ENCODE peak calls at places on chromosomes 1 and 21, in seven cellular contexts. One of them, this sample, is unnamed.

GRCh38 chr1:54887665-54888071 is 673 bp upstream of the DHCR24 start:
- DNase-seq in vagina: no peak
- DNase-seq in body of pancreas: peak; percentile 35
- DNase-seq in fibroblast of lung: no peak
- DNase-seq in CD8-positive, alpha-beta T cell: no peak
- DNase-seq in NT2/D1: no peak
- DNase-seq in ovary: peak; percentile 22
- DNase-seq in this sample: peak; percentile 13

GRCh38 chr1:168190284-168190884 is 11.6 kb downstream of the TIPRL start:
- DNase-seq in NT2/D1: no peak
- DNase-seq in ovary: no peak
- DNase-seq in CD8-positive, alpha-beta T cell: no peak
- DNase-seq in vagina: no peak
- DNase-seq in body of pancreas: no peak
- DNase-seq in fibroblast of lung: no peak
- DNase-seq in this sample: no peak

GRCh38 chr1:224114787-224115175 is 870 bp downstream of the FBXO28 start:
- DNase-seq in fibroblast of lung: peak; percentile 3
- DNase-seq in NT2/D1: peak; percentile 13
- DNase-seq in CD8-positive, alpha-beta T cell: no peak
- DNase-seq in ovary: no peak
- DNase-seq in body of pancreas: no peak
- DNase-seq in vagina: no peak
- DNase-seq in this sample: no peak

GRCh38 chr1:94160811-94161210 is 39.9 kb upstream of the ABCA4 start:
- DNase-seq in ovary: no peak
- DNase-seq in body of pancreas: no peak
- DNase-seq in vagina: no peak
- DNase-seq in CD8-positive, alpha-beta T cell: no peak
- DNase-seq in NT2/D1: peak; percentile 58
- DNase-seq in fibroblast of lung: peak; percentile 85
- DNase-seq in this sample: peak; percentile 32

GRCh38 chr1:33390550-33390949 is 40.3 kb downstream of the PHC2 start:
- DNase-seq in ovary: no peak
- DNase-seq in CD8-positive, alpha-beta T cell: no peak
- DNase-seq in body of pancreas: no peak
- DNase-seq in vagina: no peak
- DNase-seq in fibroblast of lung: peak; percentile 88
- DNase-seq in NT2/D1: no peak
- DNase-seq in this sample: no peak

GRCh38 chr21:33212159-33212851 is 17.4 kb upstream of the IFNAR2 start:
- DNase-seq in vagina: no peak
- DNase-seq in NT2/D1: no peak
- DNase-seq in fibroblast of lung: peak; percentile 70
- DNase-seq in ovary: no peak
- DNase-seq in body of pancreas: no peak
- DNase-seq in CD8-positive, alpha-beta T cell: no peak
- DNase-seq in this sample: no peak

GRCh38 chr1:62508187-62508758 is 71.4 kb downstream of the USP1 start:
- DNase-seq in body of pancreas: no peak
- DNase-seq in CD8-positive, alpha-beta T cell: no peak
- DNase-seq in NT2/D1: peak; percentile 33
- DNase-seq in ovary: peak; percentile 22
- DNase-seq in fibroblast of lung: peak; percentile 42
- DNase-seq in vagina: no peak
- DNase-seq in this sample: peak; percentile 61

GRCh38 chr1:203871114-203871875 is 9.9 kb downstream of the SNRPE start:
- DNase-seq in ovary: no peak
- DNase-seq in CD8-positive, alpha-beta T cell: no peak
- DNase-seq in NT2/D1: peak; percentile 68
- DNase-seq in body of pancreas: peak; percentile 37
- DNase-seq in fibroblast of lung: peak; percentile 71
- DNase-seq in vagina: no peak
- DNase-seq in this sample: peak; percentile 86

GRCh38 chr1:115052454-115053083 is 22.9 kb downstream of the TSHB start:
- DNase-seq in ovary: peak; percentile 53
- DNase-seq in body of pancreas: peak; percentile 68
- DNase-seq in fibroblast of lung: peak; percentile 36
- DNase-seq in CD8-positive, alpha-beta T cell: peak; percentile 63
- DNase-seq in NT2/D1: peak; percentile 56
- DNase-seq in vagina: no peak
- DNase-seq in this sample: peak; percentile 76

GRCh38 chr1:55378582-55378981 is 163.4 kb upstream of the USP24 start:
- DNase-seq in ovary: peak; percentile 34
- DNase-seq in vagina: no peak
- DNase-seq in NT2/D1: peak; percentile 72
- DNase-seq in fibroblast of lung: peak; percentile 64
- DNase-seq in body of pancreas: peak; percentile 54
- DNase-seq in CD8-positive, alpha-beta T cell: no peak
- DNase-seq in this sample: peak; percentile 28

GRCh38 chr1:53669511-53670191 is 69.3 kb downstream of the GLIS1 start:
- DNase-seq in fibroblast of lung: peak; percentile 83
- DNase-seq in CD8-positive, alpha-beta T cell: no peak
- DNase-seq in vagina: no peak
- DNase-seq in NT2/D1: no peak
- DNase-seq in ovary: no peak
- DNase-seq in body of pancreas: no peak
- DNase-seq in this sample: no peak

DNA sequence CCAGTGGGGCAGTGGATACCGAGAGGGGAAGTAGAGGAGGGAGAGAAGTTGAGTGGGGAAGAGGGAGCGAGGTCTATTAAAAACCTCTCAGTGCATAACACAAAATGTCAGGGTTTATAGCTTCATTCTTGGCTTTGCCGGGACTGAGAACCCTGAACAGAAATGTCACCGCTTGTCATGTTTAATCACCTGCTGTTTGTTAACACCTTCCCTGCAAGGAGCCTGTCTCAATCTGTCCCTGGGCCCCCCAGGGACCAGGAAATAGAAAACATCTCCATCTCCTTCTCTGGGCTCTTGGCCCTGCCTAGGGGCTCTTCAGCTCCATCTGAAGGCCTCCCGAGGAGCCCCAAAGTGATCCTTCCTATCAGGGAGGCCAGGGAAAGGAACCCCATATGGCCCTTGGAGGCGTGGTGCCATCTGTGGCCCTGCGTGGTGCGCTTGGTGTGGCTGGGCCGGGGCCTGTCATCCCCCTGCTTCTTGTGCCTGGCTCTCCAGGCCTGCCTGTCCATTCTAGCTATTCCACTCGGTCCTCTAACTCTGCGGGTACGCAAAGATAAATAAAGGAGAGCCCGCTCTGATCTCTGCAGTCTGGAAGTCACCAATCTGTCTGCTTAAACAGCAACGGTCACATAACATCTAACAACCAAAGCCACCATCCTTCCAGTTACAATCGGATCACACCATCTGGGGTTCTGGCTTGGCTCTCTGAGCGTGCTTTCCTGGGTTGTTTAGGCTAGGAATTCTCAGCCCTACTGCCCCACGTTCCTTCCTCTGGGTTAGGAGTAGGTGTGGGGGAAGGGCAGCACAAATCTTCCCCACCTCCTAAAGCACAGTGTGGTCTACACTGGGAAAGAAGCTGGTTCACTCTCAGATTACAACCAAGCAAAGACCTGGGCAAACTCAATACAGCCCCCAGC is 113.7 kb downstream of the CASZ1 start:
- DNase-seq in fibroblast of lung: no peak
- DNase-seq in NT2/D1: no peak
- DNase-seq in ovary: no peak
- DNase-seq in body of pancreas: no peak
- DNase-seq in CD8-positive, alpha-beta T cell: no peak
- DNase-seq in vagina: no peak
- DNase-seq in this sample: no peak
- H3K4me1 ChIP-seq in fibroblast of lung: no peaks in the 10 kb centered on the region
- H3K4me1 ChIP-seq in NT2/D1: peaks cover 26% of the 10 kb centered on the region
- H3K4me1 ChIP-seq in ovary: peaks cover 27% of the 10 kb centered on the region
- H3K4me1 ChIP-seq in body of pancreas: peaks cover 90% of the 10 kb centered on the region
- H3K4me1 ChIP-seq in CD8-positive, alpha-beta T cell: no peaks in the 10 kb centered on the region
- H3K4me1 ChIP-seq in vagina: peaks cover 77% of the 10 kb centered on the region
- H3K4me1 ChIP-seq in this sample: peaks cover 29% of the 10 kb centered on the region

DNA sequence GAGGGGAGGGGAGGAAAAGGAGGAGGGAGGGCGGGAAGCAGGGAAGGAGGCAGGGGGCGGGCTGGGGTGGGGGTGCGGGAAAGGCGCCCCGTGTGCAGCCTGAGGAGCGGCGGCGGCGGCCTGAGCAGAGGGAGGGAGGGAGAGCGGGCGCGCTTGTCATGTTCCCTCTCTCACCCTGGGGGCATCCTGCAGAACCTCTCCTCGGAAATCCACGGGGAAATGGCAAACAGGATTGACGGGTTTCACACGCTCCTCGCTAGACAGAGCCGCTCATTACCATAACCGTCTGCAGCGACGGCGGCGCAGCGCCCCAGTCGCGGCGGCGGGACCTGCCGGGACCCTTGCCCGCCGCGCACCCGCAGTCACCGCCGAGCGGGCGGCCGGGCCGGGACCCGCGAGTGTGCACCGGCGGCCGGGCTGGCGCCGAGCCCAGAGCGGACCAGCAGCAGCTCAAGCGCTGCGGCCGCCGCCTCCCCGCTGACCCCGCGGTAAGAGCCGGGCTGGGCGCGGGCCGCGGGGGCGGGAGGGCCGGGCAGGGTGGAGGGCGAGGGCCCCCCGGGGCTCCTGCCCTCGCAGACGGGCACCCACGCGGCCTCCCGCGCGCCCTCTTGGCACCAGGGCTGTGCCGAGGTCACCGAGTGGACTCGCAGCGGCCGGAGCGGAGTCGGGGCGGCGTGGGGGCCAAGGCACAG is at the start of gene SERTAD4:
- DNase-seq in CD8-positive, alpha-beta T cell: no peak
- DNase-seq in fibroblast of lung: peak; percentile 53
- DNase-seq in NT2/D1: peak; percentile 56
- DNase-seq in body of pancreas: peak; percentile 40
- DNase-seq in ovary: peak; percentile 33
- DNase-seq in vagina: no peak
- DNase-seq in this sample: peak; percentile 87
- H3K27me3 ChIP-seq in CD8-positive, alpha-beta T cell: peaks cover 13% of the 10 kb centered on the region
- H3K27me3 ChIP-seq in fibroblast of lung: peaks cover 4% of the 10 kb centered on the region
- H3K27me3 ChIP-seq in NT2/D1: no peaks in the 10 kb centered on the region
- H3K27me3 ChIP-seq in body of pancreas: no peaks in the 10 kb centered on the region
- H3K27me3 ChIP-seq in ovary: no peaks in the 10 kb centered on the region
- H3K27me3 ChIP-seq in vagina: no peaks in the 10 kb centered on the region
- H3K27me3 ChIP-seq in this sample: peaks cover 26% of the 10 kb centered on the region

DNA sequence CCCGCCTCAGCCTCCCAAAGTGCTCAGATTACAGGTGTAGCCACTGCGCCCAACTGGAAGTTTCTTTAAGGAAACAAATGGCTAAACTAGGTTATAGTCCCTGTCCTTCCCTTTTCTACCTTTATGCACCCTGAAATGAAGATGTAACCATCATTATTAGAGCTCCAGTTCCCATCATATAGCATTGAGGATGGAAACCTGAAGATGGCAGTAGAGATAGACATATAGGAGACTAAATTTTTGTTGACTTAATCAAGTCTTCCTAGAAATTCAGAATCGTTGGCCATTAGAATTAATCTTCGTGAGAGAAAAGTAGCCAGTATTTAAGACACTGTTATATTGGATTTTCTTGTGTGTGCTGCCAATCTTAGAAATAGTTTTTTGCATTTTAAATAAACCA is 1016.3 kb upstream of the NCAM2 start:
- DNase-seq in ovary: no peak
- DNase-seq in vagina: no peak
- DNase-seq in CD8-positive, alpha-beta T cell: no peak
- DNase-seq in fibroblast of lung: no peak
- DNase-seq in NT2/D1: no peak
- DNase-seq in body of pancreas: no peak
- DNase-seq in this sample: no peak
- H3K9me3 ChIP-seq in ovary: no peaks in the 10 kb centered on the region
- H3K9me3 ChIP-seq in vagina: no peaks in the 10 kb centered on the region
- H3K9me3 ChIP-seq in CD8-positive, alpha-beta T cell: no peaks in the 10 kb centered on the region
- H3K9me3 ChIP-seq in fibroblast of lung: no peaks in the 10 kb centered on the region
- H3K9me3 ChIP-seq in NT2/D1: no peaks in the 10 kb centered on the region
- H3K9me3 ChIP-seq in body of pancreas: no peaks in the 10 kb centered on the region
- H3K9me3 ChIP-seq in this sample: peaks cover 15% of the 10 kb centered on the region

DNA sequence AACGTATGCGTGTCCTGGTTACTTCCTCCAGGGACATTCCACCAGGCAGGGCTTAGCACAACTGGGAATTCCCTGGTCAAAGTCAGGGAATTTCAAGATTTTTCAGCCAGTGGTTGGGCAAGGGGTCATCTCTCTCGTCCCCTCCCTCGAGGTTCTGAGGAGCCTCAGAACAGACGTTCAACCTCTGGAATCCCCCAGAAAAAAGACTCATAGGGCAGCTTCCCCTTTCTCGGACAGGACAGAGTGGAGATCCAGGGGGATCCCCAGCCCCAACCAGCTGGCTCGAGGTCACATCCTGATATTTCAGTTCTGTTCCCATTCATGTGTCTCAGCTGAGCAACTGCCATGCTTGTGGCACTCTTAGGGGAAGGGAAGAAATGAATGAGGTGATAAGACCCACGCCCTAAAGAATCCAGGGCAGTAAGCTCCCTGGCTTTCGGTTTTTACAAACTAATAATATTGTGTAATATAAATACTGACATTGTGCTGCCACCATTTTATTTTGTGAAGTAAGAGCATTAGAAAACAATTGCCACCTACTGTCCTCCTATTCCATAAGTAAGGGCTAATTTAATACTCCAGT is 5.0 kb upstream of the LAD1 start:
- DNase-seq in fibroblast of lung: no peak
- DNase-seq in ovary: no peak
- DNase-seq in body of pancreas: no peak
- DNase-seq in vagina: no peak
- DNase-seq in NT2/D1: no peak
- DNase-seq in CD8-positive, alpha-beta T cell: no peak
- DNase-seq in this sample: no peak
- H3K4me1 ChIP-seq in fibroblast of lung: no peaks in the 10 kb centered on the region
- H3K4me1 ChIP-seq in ovary: peaks cover 2% of the 10 kb centered on the region
- H3K4me1 ChIP-seq in body of pancreas: peaks cover 61% of the 10 kb centered on the region
- H3K4me1 ChIP-seq in vagina: peaks cover 31% of the 10 kb centered on the region
- H3K4me1 ChIP-seq in NT2/D1: peaks cover 12% of the 10 kb centered on the region
- H3K4me1 ChIP-seq in CD8-positive, alpha-beta T cell: no peaks in the 10 kb centered on the region
- H3K4me1 ChIP-seq in this sample: no peaks in the 10 kb centered on the region

GRCh38 chr1:40848530-40849189 is 13.5 kb downstream of the CITED4 start:
- DNase-seq in NT2/D1: peak; percentile 71
- DNase-seq in fibroblast of lung: peak; percentile 50
- DNase-seq in ovary: peak; percentile 66
- DNase-seq in CD8-positive, alpha-beta T cell: no peak
- DNase-seq in body of pancreas: peak; percentile 88
- DNase-seq in vagina: no peak
- DNase-seq in this sample: peak; percentile 67

GRCh38 chr1:40844887-40845878 is 17.0 kb downstream of the CITED4 start:
- DNase-seq in NT2/D1: no peak
- DNase-seq in CD8-positive, alpha-beta T cell: no peak
- DNase-seq in fibroblast of lung: no peak
- DNase-seq in body of pancreas: no peak
- DNase-seq in vagina: no peak
- DNase-seq in ovary: no peak
- DNase-seq in this sample: no peak

GRCh38 chr1:40845895-40846294 is 16.3 kb downstream of the CITED4 start:
- DNase-seq in vagina: no peak
- DNase-seq in fibroblast of lung: no peak
- DNase-seq in ovary: no peak
- DNase-seq in body of pancreas: no peak
- DNase-seq in CD8-positive, alpha-beta T cell: no peak
- DNase-seq in NT2/D1: no peak
- DNase-seq in this sample: no peak

GRCh38 chr1:40849801-40850592 is 12.2 kb downstream of the CITED4 start:
- DNase-seq in ovary: peak; percentile 75
- DNase-seq in fibroblast of lung: peak; percentile 40
- DNase-seq in body of pancreas: peak; percentile 75
- DNase-seq in NT2/D1: peak; percentile 56
- DNase-seq in vagina: no peak
- DNase-seq in CD8-positive, alpha-beta T cell: peak; percentile 88
- DNase-seq in this sample: peak; percentile 73

GRCh38 chr1:40847023-40847740 is 15.0 kb downstream of the CITED4 start:
- DNase-seq in fibroblast of lung: peak; percentile 27
- DNase-seq in CD8-positive, alpha-beta T cell: no peak
- DNase-seq in body of pancreas: no peak
- DNase-seq in ovary: no peak
- DNase-seq in vagina: no peak
- DNase-seq in NT2/D1: no peak
- DNase-seq in this sample: no peak
- H3K27me3 ChIP-seq in fibroblast of lung: no peaks in the 10 kb centered on the region
- H3K27me3 ChIP-seq in CD8-positive, alpha-beta T cell: no peaks in the 10 kb centered on the region
- H3K27me3 ChIP-seq in body of pancreas: no peaks in the 10 kb centered on the region
- H3K27me3 ChIP-seq in ovary: no peaks in the 10 kb centered on the region
- H3K27me3 ChIP-seq in vagina: no peaks in the 10 kb centered on the region
- H3K27me3 ChIP-seq in NT2/D1: peaks cover 12% of the 10 kb centered on the region
- H3K27me3 ChIP-seq in this sample: no peaks in the 10 kb centered on the region

This sample was measured in A673.